ENCODE peak calls at places on chromosomes 2 and 18, in ten cellular contexts. B, U, H, V, E, M, N, K, X and L are unnamed samples.

GRCh38 chr18:45551417-45551816 is 63.9 kb upstream of the SLC14A2 start:
- DNase-seq in B (no peak), U (no peak), H (no peak), V (no peak), E (no peak), M (no peak), N (no peak), K (no peak), X (no peak), L (no peak)

GRCh38 chr18:21441670-21442069 is 158.8 kb downstream of the ESCO1 start:
- DNase-seq in B (no peak), U (no peak), H (no peak), V (no peak), E (no peak), M (no peak), N (no peak), K (no peak), X (no peak), L (no peak)

GRCh38 chr2:225282858-225283693 is 116.4 kb upstream of the NYAP2 start:
- DNase-seq in B (no peak), U (no peak), H (peak), V (peak), E (no peak), M (no peak), N (peak), K (peak), X (no peak), L (no peak)

GRCh38 chr2:16096962-16097361 is 156.6 kb downstream of the MYCN start:
- DNase-seq in B (no peak), U (no peak), H (no peak), V (no peak), E (no peak), M (no peak), N (no peak), K (no peak), X (no peak), L (no peak)

GRCh38 chr18:27865431-27865830 is 311.5 kb downstream of the CDH2 start:
- DNase-seq in B (no peak), U (no peak), H (no peak), V (no peak), E (no peak), M (no peak), N (no peak), K (no peak), X (no peak), L (no peak)

GRCh38 chr18:13003466-13003896 is 12.3 kb downstream of the CEP192 start:
- DNase-seq in B (no peak), U (no peak), H (peak), V (peak), E (no peak), M (peak), N (peak), K (no peak), X (no peak), L (no peak)

GRCh38 chr2:136238214-136238551 is 120.2 kb upstream of the CXCR4 start:
- DNase-seq in B (no peak), U (no peak), H (no peak), V (no peak), E (no peak), M (no peak), N (no peak), K (no peak), X (no peak), L (no peak)

GRCh38 chr2:209771474-209772292 is at the start of gene UNC80:
- DNase-seq in B (no peak), U (no peak), H (peak), V (peak), E (no peak), M (peak), N (peak), K (peak), X (peak), L (no peak)

GRCh38 chr2:176415156-176415870 is 146.1 kb downstream of the MTX2 start:
- DNase-seq in B (no peak), U (no peak), H (no peak), V (no peak), E (no peak), M (no peak), N (peak), K (no peak), X (no peak), L (no peak)

GRCh38 chr2:18118703-18119102 is 240.2 kb downstream of the KCNS3 start:
- DNase-seq in B (no peak), U (no peak), H (no peak), V (no peak), E (no peak), M (no peak), N (no peak), K (no peak), X (no peak), L (no peak)

GRCh38 chr2:212905640-212906201 is 245.7 kb downstream of the IKZF2 start:
- DNase-seq in B (no peak), U (no peak), H (no peak), V (no peak), E (no peak), M (no peak), N (peak), K (peak), X (no peak), L (no peak)